ENCODE peak calls at places on chromosomes 16 and 17, in seven cellular contexts. Z, U, Q, O, V, B and P are unnamed samples.

GRCh38 chr16:67241008-67241900 is 6.0 kb downstream of the FHOD1 start:
- DNase-seq in Z (peak), O (no peak), V (peak), Q (peak), U (no peak), B (peak), P (peak)

GRCh38 chr17:9825751-9826150 is at the start of gene GLP2R:
- DNase-seq in V (no peak), Q (no peak), B (no peak), O (no peak), U (no peak), Z (no peak), P (no peak)

GRCh38 chr17:81832608-81833159 is 407 bp downstream of the MCRIP1 start:
- DNase-seq in B (no peak), V (no peak), U (peak), O (no peak), Z (no peak), Q (peak), P (no peak)

GRCh38 chr16:1830213-1830612 is 3.2 kb downstream of the FAHD1 start:
- DNase-seq in Z (no peak), O (no peak), Q (no peak), U (no peak), V (no peak), B (no peak), P (no peak)

GRCh38 chr17:58667934-58668597 is 23.8 kb downstream of the TEX14 start:
- DNase-seq in V (no peak), Z (no peak), O (no peak), Q (peak), U (no peak), B (no peak), P (no peak)

GRCh38 chr16:58459344-58460218 is 40.4 kb upstream of the NDRG4 start:
- DNase-seq in Z (no peak), O (no peak), B (peak), V (no peak), U (no peak), Q (peak), P (no peak)

GRCh38 chr17:6186998-6187397 is 116.8 kb downstream of the WSCD1 start:
- DNase-seq in Z (no peak), B (no peak), U (no peak), Q (no peak), V (no peak), O (no peak), P (no peak)

GRCh38 chr17:76585048-76585648 is 512 bp downstream of the ST6GALNAC2 start:
- DNase-seq in V (peak), O (no peak), Z (no peak), Q (no peak), B (peak), U (no peak), P (no peak)